ENCODE peak calls at places on chromosomes 4 and X, in four cellular contexts. O, N, Y and V are unnamed samples.

GRCh38 chr4:173171098-173171497 is 2.5 kb downstream of the GALNT7 start:
- DNase-seq in O (peak), Y (no peak), N (no peak), V (no peak)

GRCh38 chr4:6343950-6344408 is 74.3 kb downstream of the WFS1 start:
- DNase-seq in O (peak), N (no peak), Y (no peak), V (no peak)

GRCh38 chr4:120331486-120332281 is 265.0 kb upstream of the MAD2L1 start:
- DNase-seq in Y (no peak), N (no peak), O (no peak), V (no peak)

GRCh38 chr4:73673286-73673685 is 53.0 kb upstream of the RASSF6 start:
- DNase-seq in N (no peak), Y (no peak), O (no peak), V (no peak)

GRCh38 chr4:24007740-24008348 is 118.0 kb upstream of the PPARGC1A start:
- DNase-seq in Y (no peak), N (no peak), O (no peak), V (no peak)

GRCh38 chr4:118703118-118703517 is 17.9 kb downstream of the METTL14 start:
- DNase-seq in Y (no peak), O (no peak), N (no peak), V (no peak)

GRCh38 chr4:48979897-48980579 is 6.0 kb upstream of the CWH43 start:
- DNase-seq in O (no peak), N (no peak), Y (no peak), V (no peak)

GRCh38 chr4:182240161-182241130 is 2.8 kb upstream of the TENM3 start:
- DNase-seq in N (no peak), Y (no peak), O (no peak), V (no peak)

GRCh38 chr4:88033309-88033708 is 25.9 kb downstream of the PKD2 start:
- DNase-seq in N (no peak), Y (no peak), O (peak), V (peak)

GRCh38 chr4:10173754-10174749 is 57.5 kb upstream of the WDR1 start:
- DNase-seq in Y (no peak), N (no peak), O (no peak), V (no peak)

GRCh38 chr4:105666693-105667092 is 41.8 kb downstream of the INTS12 start:
- DNase-seq in Y (no peak), N (no peak), O (no peak), V (no peak)

GRCh38 chr4:54187148-54187547 is 41.9 kb upstream of the PDGFRA start:
- DNase-seq in N (no peak), O (no peak), Y (no peak), V (no peak)

GRCh38 chr4:187000281-187000680 is 276.6 kb upstream of the FAT1 start:
- DNase-seq in O (no peak), N (no peak), Y (no peak), V (no peak)
- TF ChIP-seq SPI1 in O (no peak), N (no peak), Y (no peak), V (no peak)

GRCh38 chr4:82981116-82981515 is 29.5 kb downstream of the LIN54 start:
- DNase-seq in Y (no peak), N (no peak), O (no peak), V (no peak)
- TF ChIP-seq SPI1 in Y (no peak), N (no peak), O (no peak), V (no peak)

GRCh38 chrX:133417364-133417763 is 2.1 kb upstream of the GPC4 start:
- DNase-seq in N (no peak), Y (no peak), O (no peak), V (no peak)

GRCh38 chrX:133413218-133413925 is 1.9 kb downstream of the GPC4 start:
- DNase-seq in N (no peak), Y (no peak), O (no peak), V (no peak)

GRCh38 chrX:133412665-133413064 is 2.6 kb downstream of the GPC4 start:
- DNase-seq in O (no peak), N (no peak), Y (no peak), V (no peak)

GRCh38 chrX:133414399-133415275 is 652 bp downstream of the GPC4 start:
- DNase-seq in Y (no peak), O (no peak), N (no peak), V (no peak)

GRCh38 chrX:133415276-133416105 is at the start of gene GPC4:
- DNase-seq in O (no peak), Y (no peak), N (no peak), V (peak)
- TF ChIP-seq SPI1 in O (no peak), Y (no peak), N (no peak), V (no peak)

GRCh38 chr4:1523907-1524636 is 117.8 kb upstream of the NKX1-1 start:
- DNase-seq in N (no peak), O (no peak), Y (no peak), V (no peak)
- TF ChIP-seq SPI1 in N (no peak), O (no peak), Y (no peak), V (no peak)

GRCh38 chr4:185634066-185634652 is 98.9 kb upstream of the PDLIM3 start:
- DNase-seq in O (peak), Y (no peak), N (peak), V (no peak)
- TF ChIP-seq SPI1 in O (no peak), Y (no peak), N (no peak), V (no peak)

GRCh38 chrX:49177338-49177833 is 5.7 kb downstream of the PLP2 start:
- DNase-seq in N (no peak), Y (no peak), O (no peak), V (no peak)

GRCh38 chrX:49175875-49176274 is 4.2 kb downstream of the PLP2 start:
- DNase-seq in N (no peak), Y (no peak), O (no peak), V (no peak)

GRCh38 chrX:49177873-49178480 is 6.3 kb downstream of the PLP2 start:
- DNase-seq in O (no peak), Y (no peak), N (no peak), V (no peak)

GRCh38 chrX:49175435-49175834 is 3.7 kb downstream of the PLP2 start:
- DNase-seq in O (no peak), N (no peak), Y (no peak), V (no peak)

DNA sequence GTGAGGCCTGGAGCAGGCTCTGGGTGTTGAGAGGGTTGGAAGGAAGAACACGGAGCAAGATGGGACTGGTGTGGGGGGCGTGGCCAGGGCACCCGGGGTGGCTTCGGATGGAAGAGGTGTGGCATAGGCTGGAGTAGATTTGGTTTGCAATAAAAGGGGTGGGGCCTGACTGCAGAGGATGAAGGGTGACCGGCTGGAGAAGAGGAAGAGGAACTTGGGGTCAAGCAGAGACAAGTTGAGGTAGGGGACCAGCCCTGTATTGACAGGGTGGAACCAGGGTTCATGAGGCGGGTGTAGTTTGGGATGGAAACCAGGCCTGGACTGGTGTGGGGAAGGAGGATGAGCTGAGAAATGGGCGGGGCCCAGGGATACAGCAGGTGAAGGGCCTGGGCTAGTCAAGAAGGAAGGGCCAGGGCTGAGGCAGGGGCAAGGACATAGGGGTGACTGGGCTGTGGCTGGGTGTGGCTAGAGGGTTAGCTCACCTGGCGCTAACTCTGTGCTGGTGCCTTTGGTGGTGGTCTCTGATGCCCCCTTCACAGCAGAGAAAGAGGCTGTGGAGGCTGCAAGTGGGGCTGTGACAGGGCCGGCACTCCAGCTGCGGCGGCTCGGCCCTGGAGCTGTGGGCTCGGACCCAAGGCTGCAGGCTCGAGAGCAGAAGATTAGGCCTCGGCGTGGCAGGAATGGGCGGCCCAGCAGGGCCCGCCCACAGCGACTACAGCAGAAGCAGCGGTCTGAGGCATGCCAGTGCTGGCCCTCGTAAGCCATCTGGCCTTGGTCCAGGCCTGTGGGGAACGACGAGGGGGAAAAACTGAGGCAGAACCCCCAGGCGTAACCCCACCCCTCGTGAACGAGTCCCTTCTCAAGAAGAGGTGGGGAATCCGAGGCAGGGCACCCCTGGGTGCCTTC is 5.0 kb downstream of the PLP2 start:
- DNase-seq in O (no peak), N (peak), Y (no peak), V (no peak)
- TF ChIP-seq SPI1 in O (no peak), N (peak), Y (no peak), V (no peak)

GRCh38 chrX:118525146-118525725 is 29.6 kb downstream of the DOCK11 start:
- DNase-seq in O (no peak), N (no peak), Y (no peak), V (no peak)

GRCh38 chrX:118524344-118524743 is 28.7 kb downstream of the DOCK11 start:
- DNase-seq in O (no peak), N (no peak), Y (no peak), V (no peak)

GRCh38 chrX:118526149-118526548 is 30.5 kb downstream of the DOCK11 start:
- DNase-seq in O (no peak), Y (no peak), N (no peak), V (no peak)

GRCh38 chrX:118530537-118530936 is 34.9 kb downstream of the DOCK11 start:
- DNase-seq in Y (no peak), N (no peak), O (no peak), V (no peak)

GRCh38 chrX:118528089-118528753 is 32.6 kb downstream of the DOCK11 start:
- DNase-seq in Y (peak), O (no peak), N (no peak), V (no peak)
- TF ChIP-seq SPI1 in Y (no peak), O (no peak), N (no peak), V (peak)